ENCODE peak calls at places on chromosome 20, in five cellular contexts. L is Right ventricle myocardium superior; Q is hypothalamus; B is H7; Z is activated CD8-positive, alpha-beta T cell treated with anti-CD3 and anti-CD28 coated beads for 36 hours. V is an unnamed sample.

GRCh38 chr20:3115190-3116107 is 30.9 kb upstream of the AVP start:
- DNase-seq in L (no peak), Q (no peak), B (peak), Z (no peak), V (peak)

GRCh38 chr20:7171911-7172310 is 404.4 kb downstream of the BMP2 start:
- DNase-seq in L (no peak), Q (no peak), B (no peak), Z (no peak), V (no peak)

GRCh38 chr20:62149532-62150235 is 6.1 kb downstream of the SS18L1 start:
- DNase-seq in L (no peak), Q (no peak), B (peak), Z (no peak), V (peak)

GRCh38 chr20:11168026-11168425 is 494.2 kb upstream of the JAG1 start:
- DNase-seq in L (no peak), Q (no peak), B (no peak), Z (no peak), V (no peak)

GRCh38 chr20:59962155-59962554 is 3.9 kb downstream of the CDH26 start:
- DNase-seq in L (no peak), Q (no peak), B (no peak), Z (no peak), V (no peak)

GRCh38 chr20:3753098-3753497 is 14.5 kb downstream of the ADISSP start:
- DNase-seq in L (no peak), Q (no peak), B (peak), Z (peak), V (peak)

GRCh38 chr20:11229772-11230171 is 556.0 kb upstream of the JAG1 start:
- DNase-seq in L (peak), Q (no peak), B (no peak), Z (no peak), V (peak)

GRCh38 chr20:11219192-11219591 is 545.4 kb upstream of the JAG1 start:
- DNase-seq in L (no peak), Q (no peak), B (no peak), Z (no peak), V (no peak)

GRCh38 chr20:1803216-1804128 is 91.7 kb upstream of the SIRPA start:
- DNase-seq in L (peak), Q (peak), B (peak), Z (peak), V (peak)

GRCh38 chr20:4749326-4749725 is 27.6 kb downstream of the PRND start:
- DNase-seq in L (no peak), Q (no peak), B (no peak), Z (no peak), V (no peak)

GRCh38 chr20:48208176-48208575 is 422.9 kb upstream of the SULF2 start:
- DNase-seq in L (peak), Q (no peak), B (no peak), Z (no peak), V (no peak)

GRCh38 chr20:8996817-8997512 is 71.9 kb upstream of the PLCB4 start:
- DNase-seq in L (no peak), Q (no peak), B (no peak), Z (no peak), V (peak)

GRCh38 chr20:63100926-63101699 is 94.3 kb upstream of the BHLHE23 start:
- DNase-seq in L (peak), Q (no peak), B (peak), Z (no peak), V (no peak)

GRCh38 chr20:12928755-12929401 is 79.9 kb upstream of the SPTLC3 start:
- DNase-seq in L (no peak), Q (no peak), B (no peak), Z (no peak), V (no peak)

GRCh38 chr20:18738055-18738454 is 75.5 kb upstream of the SCP2D1 start:
- DNase-seq in L (no peak), Q (no peak), B (no peak), Z (no peak), V (no peak)

GRCh38 chr20:13342469-13343242 is 121.6 kb downstream of the ISM1 start:
- DNase-seq in L (no peak), Q (no peak), B (no peak), Z (no peak), V (no peak)